ENCODE peak calls at places on chromosomes 3 and 15, in four cellular contexts. E is A549, Z is IMR-90, Y is GM12878. W is an unnamed sample.

GRCh38 chr3:54213910-54214309 is 91.6 kb downstream of the CACNA2D3 start:
- DNase-seq in E (peak), Z (no peak), Y (no peak), W (no peak)

GRCh38 chr3:141192345-141192744 is 39.3 kb upstream of the PXYLP1 start:
- DNase-seq in E (peak), Z (peak), Y (peak), W (peak)

GRCh38 chr15:34644061-34644460 is 60.6 kb upstream of the GOLGA8B start:
- DNase-seq in E (peak), Z (peak), Y (no peak), W (no peak)

GRCh38 chr3:66110840-66111239 is 72.1 kb upstream of the MAGI1 start:
- DNase-seq in E (no peak), Z (no peak), Y (no peak), W (no peak)

GRCh38 chr3:178369006-178369405 is 167.2 kb upstream of the KCNMB2 start:
- DNase-seq in E (no peak), Z (no peak), Y (no peak), W (no peak)

GRCh38 chr3:45890405-45890804 is 4.1 kb downstream of the CCR9 start:
- DNase-seq in E (peak), Z (no peak), Y (no peak), W (no peak)

GRCh38 chr3:169299897-169300296 is 363.6 kb downstream of the MECOM start:
- DNase-seq in E (no peak), Z (no peak), Y (no peak), W (no peak)

GRCh38 chr3:1444196-1444595 is 351.4 kb downstream of the CNTN6 start:
- DNase-seq in E (no peak), Z (no peak), Y (no peak), W (no peak)

GRCh38 chr15:40593130-40593529 is 919 bp upstream of the KNL1 start:
- DNase-seq in E (no peak), Z (no peak), Y (no peak), W (no peak)

GRCh38 chr3:101495552-101495951 is 17.5 kb downstream of the SENP7 start:
- DNase-seq in E (peak), Z (no peak), Y (no peak), W (no peak)

GRCh38 chr15:45180201-45180600 is 7.6 kb downstream of the SHF start:
- DNase-seq in E (no peak), Z (no peak), Y (no peak), W (peak)

GRCh38 chr3:69255928-69256327 is 130.0 kb downstream of the FRMD4B start:
- DNase-seq in E (no peak), Z (no peak), Y (no peak), W (peak)

GRCh38 chr15:47688573-47689086 is 28.7 kb upstream of the SEMA6D start:
- DNase-seq in E (no peak), Z (peak), Y (no peak), W (no peak)

GRCh38 chr3:152317956-152318355 is 49.2 kb downstream of the MBNL1 start:
- DNase-seq in E (no peak), Z (peak), Y (no peak), W (no peak)

GRCh38 chr3:112688085-112688769 is 47.3 kb upstream of the CCDC80 start:
- DNase-seq in E (peak), Z (no peak), Y (no peak), W (no peak)

GRCh38 chr3:31436830-31437229 is 95.9 kb upstream of the STT3B start:
- DNase-seq in E (no peak), Z (no peak), Y (no peak), W (no peak)

GRCh38 chr3:152413244-152413643 is 144.5 kb downstream of the MBNL1 start:
- DNase-seq in E (no peak), Z (peak), Y (no peak), W (no peak)

GRCh38 chr3:113428581-113428980 is 12.7 kb downstream of the CFAP44 start:
- DNase-seq in E (no peak), Z (peak), Y (no peak), W (no peak)

DNA sequence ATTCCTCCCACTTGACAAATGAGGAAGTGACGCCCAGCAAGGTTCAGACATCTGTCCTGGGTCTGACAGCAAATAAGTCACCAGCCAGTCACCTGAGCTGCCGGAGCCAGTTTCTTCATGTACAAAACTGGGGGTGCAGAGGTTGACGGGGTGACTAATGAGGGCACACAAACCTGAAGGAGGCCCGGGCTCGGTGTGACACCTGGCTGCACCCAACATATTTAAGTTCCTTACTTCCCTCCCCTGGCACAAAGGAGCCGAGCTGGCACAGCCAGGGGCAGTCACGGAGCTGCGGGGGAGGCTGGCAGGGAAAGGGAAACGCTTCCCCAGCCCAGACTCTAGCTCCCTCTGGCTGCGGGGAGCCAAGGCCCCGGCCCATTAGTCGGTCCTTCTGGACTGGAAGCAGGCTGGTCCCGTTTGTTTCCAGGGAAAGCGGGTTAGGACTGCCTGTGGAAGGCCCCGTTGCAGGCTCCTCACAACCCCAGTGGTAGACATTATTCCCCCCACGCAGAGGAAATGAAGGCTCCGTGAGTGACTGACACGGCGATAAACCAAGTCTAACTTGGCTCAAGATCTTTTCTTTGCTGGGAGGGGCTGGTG is 2.3 kb downstream of the FBXL22 start:
- DNase-seq in E (peak), Z (no peak), Y (no peak), W (peak)
- TF ChIP-seq RCOR1 in E (no peak), Z (no peak), Y (no peak), W (no peak)

GRCh38 chr3:172904817-172905479 is 154.4 kb downstream of the ECT2 start:
- DNase-seq in E (no peak), Z (no peak), Y (no peak), W (peak)
- TF ChIP-seq RCOR1 in E (no peak), Z (no peak), Y (no peak), W (no peak)

DNA sequence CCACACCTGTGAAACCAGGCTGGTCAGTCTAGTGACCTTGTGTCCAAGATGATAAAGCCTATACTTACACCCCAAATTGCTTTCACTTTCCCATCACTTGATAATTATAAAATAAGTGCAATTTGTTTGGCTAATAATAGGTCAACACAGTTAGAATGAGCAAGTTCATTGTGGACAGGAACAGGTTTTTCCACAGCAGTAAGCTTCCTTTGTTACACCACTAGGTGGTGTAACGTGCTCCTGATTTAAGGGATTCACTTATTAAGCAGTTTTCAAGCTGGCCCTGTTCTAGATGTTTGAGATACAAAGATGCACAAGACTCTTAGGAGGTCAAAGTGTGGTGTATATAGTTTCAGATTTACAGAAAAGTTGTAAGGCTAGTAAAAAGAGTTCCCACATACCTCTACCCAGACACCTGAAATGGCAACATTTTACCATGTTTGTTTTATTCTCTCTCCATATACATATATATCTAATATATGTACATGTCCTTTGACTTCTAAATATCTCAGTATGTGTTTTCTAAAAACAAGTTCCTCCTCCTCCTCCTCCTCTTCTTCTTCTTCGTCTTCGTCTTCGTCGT is 6.8 kb upstream of the MFSD1 start:
- DNase-seq in E (peak), Z (peak), Y (no peak), W (peak)
- TF ChIP-seq RCOR1 in E (no peak), Z (no peak), Y (no peak), W (no peak)

GRCh38 chr15:51494411-51495314 is 127.9 kb downstream of the DMXL2 start:
- DNase-seq in E (no peak), Z (peak), Y (no peak), W (no peak)

GRCh38 chr15:51491941-51492340 is 130.6 kb downstream of the DMXL2 start:
- DNase-seq in E (no peak), Z (no peak), Y (no peak), W (no peak)

GRCh38 chr15:51497806-51498205 is 124.8 kb downstream of the DMXL2 start:
- DNase-seq in E (no peak), Z (no peak), Y (no peak), W (no peak)

GRCh38 chr15:51492528-51492927 is 130.0 kb downstream of the DMXL2 start:
- DNase-seq in E (no peak), Z (no peak), Y (no peak), W (no peak)

DNA sequence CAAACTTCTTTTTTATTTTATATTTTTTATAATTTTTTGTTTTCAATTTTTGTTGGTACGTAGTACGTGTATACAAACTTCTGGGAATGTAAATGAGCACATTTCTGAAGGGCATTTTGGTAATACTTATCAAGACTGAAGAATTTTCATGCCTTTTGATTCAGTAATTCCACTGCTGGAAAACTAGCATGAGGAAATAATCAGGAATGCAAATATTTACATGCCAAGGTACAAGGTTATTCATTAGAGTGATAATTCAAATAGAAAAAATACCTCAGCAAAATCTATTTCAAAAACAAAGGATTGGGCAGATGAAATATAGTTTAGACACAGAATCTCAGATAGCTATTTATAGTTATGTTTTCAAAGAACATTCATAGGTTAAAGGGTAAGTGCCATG is 128.7 kb downstream of the DMXL2 start:
- DNase-seq in E (no peak), Z (peak), Y (no peak), W (no peak)
- TF ChIP-seq RCOR1 in E (no peak), Z (no peak), Y (no peak), W (no peak)

GRCh38 chr15:68653795-68654194 is 75.0 kb downstream of the CORO2B start:
- DNase-seq in E (no peak), Z (no peak), Y (no peak), W (no peak)

GRCh38 chr15:68650901-68651709 is 72.3 kb downstream of the CORO2B start:
- DNase-seq in E (peak), Z (no peak), Y (no peak), W (peak)

GRCh38 chr15:68653031-68653635 is 74.3 kb downstream of the CORO2B start:
- DNase-seq in E (no peak), Z (no peak), Y (no peak), W (no peak)

GRCh38 chr15:68654786-68655560 is 76.2 kb downstream of the CORO2B start:
- DNase-seq in E (no peak), Z (no peak), Y (no peak), W (no peak)

GRCh38 chr15:68652141-68652540 is 73.3 kb downstream of the CORO2B start:
- DNase-seq in E (no peak), Z (no peak), Y (no peak), W (peak)
- TF ChIP-seq RCOR1 in E (no peak), Z (no peak), Y (no peak), W (no peak)

GRCh38 chr3:72234394-72234793 is 449.4 kb upstream of the PROK2 start:
- DNase-seq in E (no peak), Z (peak), Y (no peak), W (no peak)
- TF ChIP-seq RCOR1 in E (no peak), Z (no peak), Y (no peak), W (no peak)

GRCh38 chr3:48268381-48268935 is 27.6 kb downstream of the ZNF589 start:
- DNase-seq in E (no peak), Z (no peak), Y (peak), W (no peak)
- TF ChIP-seq RCOR1 in E (no peak), Z (no peak), Y (no peak), W (no peak)

DNA sequence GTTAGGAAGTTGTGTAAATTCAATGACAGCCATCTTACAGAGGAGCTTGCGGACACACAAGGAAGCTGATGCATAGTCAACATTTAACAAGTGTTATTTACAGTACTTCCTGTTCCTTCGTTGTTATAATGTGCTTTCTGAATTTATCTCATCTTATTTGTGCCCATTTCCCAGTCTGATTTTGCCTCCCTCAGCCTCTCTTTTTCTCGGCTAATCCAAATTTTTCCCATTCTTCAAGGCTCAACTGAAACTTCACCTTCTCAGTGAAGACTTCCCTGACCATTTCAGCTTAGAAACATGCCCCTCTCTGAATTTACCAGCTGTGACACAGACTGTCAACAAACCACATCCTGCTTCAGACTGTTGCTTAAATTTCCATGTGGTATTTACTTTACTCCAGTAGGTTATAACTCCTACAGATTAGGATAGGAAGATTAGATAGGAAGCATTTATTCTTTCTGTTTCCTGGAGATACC is 55.7 kb upstream of the CP start:
- DNase-seq in E (peak), Z (peak), Y (peak), W (no peak)
- TF ChIP-seq RCOR1 in E (no peak), Z (no peak), Y (no peak), W (no peak)

W was measured in SK-N-SH.